ENCODE peak calls at places on chromosome 2, in ten cellular contexts. One of them, this sample, is unnamed.

GRCh38 chr2:63059434-63060078 is 8.9 kb downstream of the OTX1 start:
- DNase-seq in HCT116: no peak
- DNase-seq in brain microvascular endothelial cell: no peak
- DNase-seq in OCI-LY7: no peak
- DNase-seq in HEK293T: no peak
- DNase-seq in activated T-cell treated with anti-CD3 and anti-CD28 coated beads for 1 hour: no peak
- DNase-seq in GM23338: peak; percentile 67
- DNase-seq in CD14-positive monocyte: no peak
- DNase-seq in CD8-positive, alpha-beta memory T cell: no peak
- DNase-seq in WTC11: peak; percentile 63
- DNase-seq in this sample: no peak

GRCh38 chr2:241729868-241730267 is 4.6 kb upstream of the D2HGDH start:
- DNase-seq in HEK293T: no peak
- DNase-seq in GM23338: no peak
- DNase-seq in CD14-positive monocyte: no peak
- DNase-seq in CD8-positive, alpha-beta memory T cell: no peak
- DNase-seq in HCT116: no peak
- DNase-seq in activated T-cell treated with anti-CD3 and anti-CD28 coated beads for 1 hour: no peak
- DNase-seq in brain microvascular endothelial cell: no peak
- DNase-seq in OCI-LY7: no peak
- DNase-seq in WTC11: no peak
- DNase-seq in this sample: no peak

GRCh38 chr2:119592436-119592835 is 48.2 kb downstream of the CFAP221 start:
- DNase-seq in CD14-positive monocyte: no peak
- DNase-seq in OCI-LY7: no peak
- DNase-seq in activated T-cell treated with anti-CD3 and anti-CD28 coated beads for 1 hour: no peak
- DNase-seq in brain microvascular endothelial cell: no peak
- DNase-seq in CD8-positive, alpha-beta memory T cell: no peak
- DNase-seq in HCT116: no peak
- DNase-seq in GM23338: no peak
- DNase-seq in WTC11: no peak
- DNase-seq in HEK293T: no peak
- DNase-seq in this sample: no peak

GRCh38 chr2:63890678-63891077 is 49.0 kb downstream of the UGP2 start:
- DNase-seq in activated T-cell treated with anti-CD3 and anti-CD28 coated beads for 1 hour: no peak
- DNase-seq in GM23338: no peak
- DNase-seq in OCI-LY7: no peak
- DNase-seq in CD8-positive, alpha-beta memory T cell: no peak
- DNase-seq in CD14-positive monocyte: no peak
- DNase-seq in HEK293T: no peak
- DNase-seq in brain microvascular endothelial cell: no peak
- DNase-seq in HCT116: no peak
- DNase-seq in WTC11: no peak
- DNase-seq in this sample: no peak

GRCh38 chr2:203225423-203226039 is 13.3 kb upstream of the CYP20A1 start:
- DNase-seq in CD8-positive, alpha-beta memory T cell: peak; percentile 15
- DNase-seq in HCT116: peak; percentile 13
- DNase-seq in brain microvascular endothelial cell: peak; percentile 25
- DNase-seq in CD14-positive monocyte: no peak
- DNase-seq in activated T-cell treated with anti-CD3 and anti-CD28 coated beads for 1 hour: peak; percentile 10
- DNase-seq in OCI-LY7: peak; percentile 45
- DNase-seq in HEK293T: no peak
- DNase-seq in WTC11: peak; percentile 23
- DNase-seq in GM23338: peak; percentile 58
- DNase-seq in this sample: peak; percentile 31

GRCh38 chr2:64467463-64467843 is 13.5 kb downstream of the LGALSL start:
- DNase-seq in WTC11: no peak
- DNase-seq in activated T-cell treated with anti-CD3 and anti-CD28 coated beads for 1 hour: no peak
- DNase-seq in OCI-LY7: no peak
- DNase-seq in CD14-positive monocyte: peak; percentile 54
- DNase-seq in HEK293T: no peak
- DNase-seq in CD8-positive, alpha-beta memory T cell: no peak
- DNase-seq in GM23338: no peak
- DNase-seq in brain microvascular endothelial cell: no peak
- DNase-seq in HCT116: no peak
- DNase-seq in this sample: no peak

GRCh38 chr2:164479460-164479859 is 141.8 kb downstream of the GRB14 start:
- DNase-seq in WTC11: peak; percentile 57
- DNase-seq in CD14-positive monocyte: no peak
- DNase-seq in GM23338: peak; percentile 72
- DNase-seq in brain microvascular endothelial cell: peak; percentile 30
- DNase-seq in HEK293T: peak; percentile 21
- DNase-seq in OCI-LY7: no peak
- DNase-seq in HCT116: peak; percentile 27
- DNase-seq in CD8-positive, alpha-beta memory T cell: no peak
- DNase-seq in activated T-cell treated with anti-CD3 and anti-CD28 coated beads for 1 hour: no peak
- DNase-seq in this sample: no peak

GRCh38 chr2:120630031-120630701 is 105.5 kb upstream of the GLI2 start:
- DNase-seq in GM23338: no peak
- DNase-seq in HCT116: no peak
- DNase-seq in WTC11: no peak
- DNase-seq in OCI-LY7: no peak
- DNase-seq in CD8-positive, alpha-beta memory T cell: no peak
- DNase-seq in CD14-positive monocyte: no peak
- DNase-seq in HEK293T: no peak
- DNase-seq in activated T-cell treated with anti-CD3 and anti-CD28 coated beads for 1 hour: no peak
- DNase-seq in brain microvascular endothelial cell: no peak
- DNase-seq in this sample: peak; percentile 54

GRCh38 chr2:23209059-23209458 is 175.9 kb upstream of the KLHL29 start:
- DNase-seq in HCT116: no peak
- DNase-seq in GM23338: no peak
- DNase-seq in CD8-positive, alpha-beta memory T cell: no peak
- DNase-seq in activated T-cell treated with anti-CD3 and anti-CD28 coated beads for 1 hour: no peak
- DNase-seq in HEK293T: no peak
- DNase-seq in OCI-LY7: peak; percentile 11
- DNase-seq in CD14-positive monocyte: no peak
- DNase-seq in WTC11: no peak
- DNase-seq in brain microvascular endothelial cell: no peak
- DNase-seq in this sample: no peak

This sample was measured in ELF-1.